ENCODE peak calls at places on chromosomes 2 and 18, in eight cellular contexts. S, T, L, H, I, O, Z and C are unnamed samples.

GRCh38 chr2:177295479-177295878 is 31.0 kb upstream of the NFE2L2 start:
- DNase-seq in S (no peak), T (no peak), L (no peak), H (no peak), I (no peak), O (no peak), Z (peak), C (no peak)

GRCh38 chr2:41910126-41910525 is 137.7 kb upstream of the PKDCC start:
- DNase-seq in S (no peak), T (no peak), L (no peak), H (peak), I (no peak), O (no peak), Z (no peak), C (no peak)

GRCh38 chr2:30702694-30703093 is 104.6 kb downstream of the CAPN13 start:
- DNase-seq in S (no peak), T (no peak), L (no peak), H (no peak), I (no peak), O (no peak), Z (no peak), C (no peak)

GRCh38 chr2:101433465-101433864 is 41.4 kb downstream of the RFX8 start:
- DNase-seq in S (no peak), T (no peak), L (no peak), H (no peak), I (no peak), O (no peak), Z (no peak), C (no peak)

GRCh38 chr2:9053534-9053931 is 50.0 kb upstream of the MBOAT2 start:
- DNase-seq in S (no peak), T (no peak), L (no peak), H (no peak), I (no peak), O (no peak), Z (no peak), C (no peak)

GRCh38 chr2:100580474-100581264 is 17.9 kb downstream of the PDCL3 start:
- DNase-seq in S (no peak), T (no peak), L (peak), H (no peak), I (peak), O (no peak), Z (no peak), C (no peak)

GRCh38 chr18:28013064-28013463 is 163.9 kb downstream of the CDH2 start:
- DNase-seq in S (no peak), T (no peak), L (peak), H (no peak), I (no peak), O (no peak), Z (no peak), C (no peak)

GRCh38 chr2:161237397-161238263 is 70.6 kb upstream of the PSMD14 start:
- DNase-seq in S (peak), T (peak), L (peak), H (no peak), I (peak), O (no peak), Z (no peak), C (peak)

GRCh38 chr2:66440011-66440542 is 5.2 kb downstream of the MEIS1 start:
- DNase-seq in S (no peak), T (no peak), L (peak), H (no peak), I (no peak), O (no peak), Z (peak), C (peak)

GRCh38 chr2:197208029-197208428 is 102.6 kb downstream of the ANKRD44 start:
- DNase-seq in S (no peak), T (no peak), L (no peak), H (no peak), I (no peak), O (no peak), Z (no peak), C (no peak)